ENCODE peak calls at places on chromosome 6, in nine cellular contexts. T is breast epithelium; S is cardiac muscle cell; F is Peyer's patch; J is small intestine; B is upper lobe of left lung; I is CD4-positive, alpha-beta memory T cell; C is ovary; L is adipocyte. O is an unnamed sample.

GRCh38 chr6:113893866-113894265 is 36.7 kb downstream of the MARCKS start:
- DNase-seq in T (no peak), S (peak; percentile 45), F (no peak), J (no peak), B (no peak), I (no peak), C (no peak), L (peak; percentile 27), O (no peak)

GRCh38 chr6:56528412-56528841 is 114.3 kb downstream of the DST start:
- DNase-seq in T (no peak), S (peak; percentile 48), F (no peak), J (no peak), B (no peak), I (no peak), C (no peak), L (peak; percentile 76), O (no peak)

GRCh38 chr6:43950731-43951062 is 176.6 kb downstream of the MRPL14 start:
- DNase-seq in T (no peak), S (no peak), F (peak; percentile 29), J (no peak), B (no peak), I (no peak), C (no peak), L (no peak), O (no peak)

GRCh38 chr6:42426191-42426590 is 25.5 kb downstream of the TRERF1 start:
- DNase-seq in T (no peak), S (no peak), F (no peak), J (no peak), B (no peak), I (no peak), C (no peak), L (no peak), O (no peak)

GRCh38 chr6:164337024-164337924 is 922.8 kb downstream of the QKI start:
- DNase-seq in T (no peak), S (no peak), F (no peak), J (no peak), B (peak; percentile 65), I (no peak), C (no peak), L (no peak), O (no peak)

GRCh38 chr6:111725446-111726112 is 119.9 kb upstream of the TRAF3IP2 start:
- DNase-seq in T (no peak), S (no peak), F (no peak), J (no peak), B (no peak), I (no peak), C (no peak), L (peak; percentile 29), O (no peak)

GRCh38 chr6:119314894-119315272 is 34.7 kb downstream of the MAN1A1 start:
- DNase-seq in T (no peak), S (no peak), F (no peak), J (no peak), B (no peak), I (peak; percentile 26), C (no peak), L (no peak), O (no peak)

GRCh38 chr6:105608393-105608705 is 205.5 kb upstream of the PREP start:
- DNase-seq in T (no peak), S (no peak), F (no peak), J (no peak), B (no peak), I (no peak), C (no peak), L (no peak), O (no peak)

GRCh38 chr6:137921823-137922222 is 54.8 kb downstream of the TNFAIP3 start:
- DNase-seq in T (no peak), S (no peak), F (no peak), J (no peak), B (no peak), I (no peak), C (no peak), L (no peak), O (no peak)

GRCh38 chr6:109961666-109962065 is 16.4 kb upstream of the GPR6 start:
- DNase-seq in T (no peak), S (peak; percentile 2), F (no peak), J (no peak), B (no peak), I (no peak), C (no peak), L (peak; percentile 20), O (no peak)

GRCh38 chr6:166691199-166691598 is 64.1 kb upstream of the RPS6KA2 start:
- DNase-seq in T (no peak), S (peak; percentile 52), F (no peak), J (no peak), B (no peak), I (no peak), C (no peak), L (peak; percentile 49), O (no peak)

GRCh38 chr6:28776269-28777146 is 147.3 kb downstream of the TRIM27 start:
- DNase-seq in T (no peak), S (no peak), F (no peak), J (no peak), B (no peak), I (no peak), C (no peak), L (no peak), O (no peak)

GRCh38 chr6:13769655-13770053 is 44.7 kb downstream of the MCUR1 start:
- DNase-seq in T (no peak), S (no peak), F (no peak), J (no peak), B (peak; percentile 62), I (no peak), C (no peak), L (no peak), O (peak; percentile 20)

GRCh38 chr6:116531675-116532570 is 13.6 kb downstream of the TRAPPC3L start:
- DNase-seq in T (no peak), S (peak; percentile 85), F (peak; percentile 84), J (peak; percentile 63), B (peak; percentile 45), I (peak; percentile 67), C (peak; percentile 25), L (peak; percentile 90), O (peak; percentile 61)

GRCh38 chr6:40881501-40881900 is 157.5 kb downstream of the UNC5CL start:
- DNase-seq in T (no peak), S (no peak), F (no peak), J (no peak), B (no peak), I (no peak), C (no peak), L (no peak), O (no peak)

GRCh38 chr6:170124836-170125235 is 166.0 kb downstream of the DLL1 start:
- DNase-seq in T (peak; percentile 53), S (no peak), F (peak; percentile 39), J (no peak), B (peak; percentile 45), I (no peak), C (no peak), L (no peak), O (no peak)

GRCh38 chr6:127518710-127519468 is at the start of gene MTCL3:
- DNase-seq in T (no peak), S (peak; percentile 58), F (no peak), J (peak; percentile 7), B (peak; percentile 84), I (no peak), C (no peak), L (peak; percentile 25), O (peak; percentile 61)

GRCh38 chr6:128053109-128053508 is 152.3 kb upstream of the THEMIS start:
- DNase-seq in T (no peak), S (no peak), F (no peak), J (no peak), B (no peak), I (no peak), C (no peak), L (no peak), O (no peak)

GRCh38 chr6:39553029-39553428 is 172.2 kb downstream of the KIF6 start:
- DNase-seq in T (no peak), S (no peak), F (no peak), J (no peak), B (no peak), I (no peak), C (no peak), L (no peak), O (no peak)

GRCh38 chr6:159959976-159960384 is 8.9 kb upstream of the IGF2R start:
- DNase-seq in T (no peak), S (peak; percentile 65), F (no peak), J (no peak), B (no peak), I (no peak), C (peak; percentile 48), L (peak; percentile 46), O (no peak)
- H3K4me1 ChIP-seq in T (no peaks in the 10 kb centered on the region), S (no peaks in the 10 kb centered on the region), F (no peaks in the 10 kb centered on the region), J (no peaks in the 10 kb centered on the region), B (no peaks in the 10 kb centered on the region), I (no peaks in the 10 kb centered on the region), C (peaks cover 3% of the 10 kb centered on the region), L (peaks cover 14% of the 10 kb centered on the region), O (no peaks in the 10 kb centered on the region)

GRCh38 chr6:30541515-30542403 is 14.5 kb downstream of the GNL1 start:
- DNase-seq in T (peak; percentile 71), S (peak; percentile 92), F (peak; percentile 93), J (peak; percentile 85), B (no peak), I (peak; percentile 81), C (peak; percentile 56), L (peak; percentile 93), O (no peak)
- H3K4me3 ChIP-seq in T (peak overlapping the region; percentile 15), S (peak overlapping the region; percentile 39), F (peak overlapping the region; percentile 40), J (no peak overlapping the region), B (peak overlapping the region; percentile 17), I (peak overlapping the region; percentile 60), C (peak overlapping the region; percentile 17), L (peak overlapping the region; percentile 72), O (peak overlapping the region; percentile 45)

DNA sequence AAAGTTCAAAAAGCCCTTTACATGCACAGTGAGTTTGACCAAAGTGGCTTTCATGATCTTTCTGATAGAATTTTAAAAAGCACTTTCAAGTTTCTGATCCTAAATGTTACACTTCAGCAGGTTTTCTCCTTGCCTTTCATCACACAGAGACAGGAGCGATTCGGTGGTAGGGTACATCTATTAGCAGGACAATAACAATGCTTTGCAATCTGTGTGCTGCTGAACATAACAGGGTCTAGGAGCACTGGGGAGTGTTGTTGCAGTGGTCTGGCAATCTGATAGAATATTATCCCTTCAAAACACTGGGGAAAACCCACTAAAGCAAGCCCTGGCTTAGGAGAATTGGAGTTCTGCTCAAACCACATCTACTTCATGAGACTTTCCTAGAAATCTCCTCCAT is 128.0 kb upstream of the EEF1E1 start:
- DNase-seq in T (no peak), S (no peak), F (no peak), J (no peak), B (no peak), I (no peak), C (no peak), L (no peak), O (no peak)
- H3K4me1 ChIP-seq in T (no peaks in the 10 kb centered on the region), S (peaks cover 4% of the 10 kb centered on the region), F (no peaks in the 10 kb centered on the region), J (no peaks in the 10 kb centered on the region), B (no peaks in the 10 kb centered on the region), I (no peaks in the 10 kb centered on the region), C (no peaks in the 10 kb centered on the region), L (no peaks in the 10 kb centered on the region), O (peaks cover 2% of the 10 kb centered on the region)

GRCh38 chr6:139392834-139393233 is 18.4 kb upstream of the CITED2 start:
- DNase-seq in T (no peak), S (no peak), F (no peak), J (peak; percentile 5), B (no peak), I (no peak), C (no peak), L (peak; percentile 44), O (no peak)
- H3K4me3 ChIP-seq in T (no peak overlapping the region), S (no peak overlapping the region), F (no peak overlapping the region), J (no peak overlapping the region), B (no peak overlapping the region), I (no peak overlapping the region), C (no peak overlapping the region), L (no peak overlapping the region), O (no peak overlapping the region)

O was measured in iPS DF 6.9.